ENCODE peak calls at places on chromosomes 2 and 18, in eight cellular contexts. O is prostate gland; J is right lobe of liver; B is CD8-positive, alpha-beta T cell; G is brain microvascular endothelial cell; I is fibroblast of mammary gland; T is A549; Y is uterus. H is an unnamed sample.

GRCh38 chr2:241083091-241083415 is 19.0 kb downstream of the MTERF4 start:
- DNase-seq in O (no peak), J (no peak), B (no peak), G (no peak), I (no peak), T (no peak), Y (peak), H (no peak)

GRCh38 chr2:42895796-42896145 is 103.4 kb upstream of the HAAO start:
- DNase-seq in O (no peak), J (no peak), B (no peak), G (no peak), I (no peak), T (no peak), Y (no peak), H (no peak)

GRCh38 chr2:67169417-67170140 is 227.6 kb upstream of the ETAA1 start:
- DNase-seq in O (no peak), J (no peak), B (no peak), G (peak), I (peak), T (no peak), Y (no peak), H (no peak)

GRCh38 chr2:53268086-53268485 is 499.5 kb upstream of the CHAC2 start:
- DNase-seq in O (no peak), J (no peak), B (no peak), G (no peak), I (no peak), T (no peak), Y (no peak), H (no peak)

GRCh38 chr2:17166506-17166905 is 351.7 kb downstream of the RAD51AP2 start:
- DNase-seq in O (peak), J (no peak), B (no peak), G (peak), I (no peak), T (no peak), Y (no peak), H (peak)

GRCh38 chr2:231521443-231521842 is 8.8 kb downstream of the NMUR1 start:
- DNase-seq in O (no peak), J (no peak), B (no peak), G (no peak), I (no peak), T (no peak), Y (no peak), H (no peak)

GRCh38 chr2:219090900-219091299 is 30.2 kb upstream of the IHH start:
- DNase-seq in O (no peak), J (no peak), B (no peak), G (no peak), I (no peak), T (no peak), Y (no peak), H (no peak)

GRCh38 chr2:22124003-22124402 is 1000.2 kb downstream of the TDRD15 start:
- DNase-seq in O (no peak), J (no peak), B (no peak), G (no peak), I (no peak), T (peak), Y (no peak), H (no peak)

GRCh38 chr2:128980475-128980874 is 661.8 kb upstream of the HS6ST1 start:
- DNase-seq in O (no peak), J (no peak), B (no peak), G (no peak), I (no peak), T (no peak), Y (no peak), H (no peak)

GRCh38 chr18:22214731-22215528 is 45.5 kb downstream of the GATA6 start:
- DNase-seq in O (no peak), J (no peak), B (no peak), G (no peak), I (peak), T (peak), Y (no peak), H (no peak)

GRCh38 chr2:71743995-71744675 is 290.8 kb downstream of the DYSF start:
- DNase-seq in O (no peak), J (no peak), B (no peak), G (no peak), I (peak), T (no peak), Y (no peak), H (no peak)

GRCh38 chr2:237129625-237130263 is 44.1 kb downstream of the COPS8 start:
- DNase-seq in O (no peak), J (no peak), B (no peak), G (no peak), I (no peak), T (no peak), Y (no peak), H (no peak)

GRCh38 chr2:237128845-237129592 is 43.3 kb downstream of the COPS8 start:
- DNase-seq in O (no peak), J (no peak), B (no peak), G (no peak), I (no peak), T (no peak), Y (no peak), H (no peak)

GRCh38 chr2:237125967-237126366 is 40.3 kb downstream of the COPS8 start:
- DNase-seq in O (no peak), J (no peak), B (no peak), G (no peak), I (no peak), T (no peak), Y (no peak), H (no peak)

GRCh38 chr2:237126519-237126918 is 40.8 kb downstream of the COPS8 start:
- DNase-seq in O (no peak), J (no peak), B (no peak), G (no peak), I (no peak), T (no peak), Y (no peak), H (no peak)

GRCh38 chr2:237128026-237128703 is 42.5 kb downstream of the COPS8 start:
- DNase-seq in O (peak), J (no peak), B (no peak), G (peak), I (peak), T (peak), Y (peak), H (peak)
- TF ChIP-seq CTCF in O (no peak), J (no peak), B (no peak), G (peak), I (peak), T (no peak), Y (peak), H (no peak)

GRCh38 chr2:28096421-28096820 is 205.9 kb downstream of the BABAM2 start:
- DNase-seq in O (no peak), J (no peak), B (no peak), G (no peak), I (no peak), T (no peak), Y (no peak), H (no peak)

GRCh38 chr2:28101123-28101522 is 210.6 kb downstream of the BABAM2 start:
- DNase-seq in O (no peak), J (no peak), B (no peak), G (no peak), I (no peak), T (no peak), Y (no peak), H (no peak)

GRCh38 chr2:28102455-28102874 is 211.9 kb downstream of the BABAM2 start:
- DNase-seq in O (no peak), J (no peak), B (no peak), G (peak), I (peak), T (no peak), Y (no peak), H (no peak)

GRCh38 chr2:28103611-28104010 is 213.1 kb downstream of the BABAM2 start:
- DNase-seq in O (no peak), J (no peak), B (no peak), G (no peak), I (no peak), T (no peak), Y (no peak), H (no peak)

GRCh38 chr2:28101892-28102291 is 211.4 kb downstream of the BABAM2 start:
- DNase-seq in O (no peak), J (no peak), B (no peak), G (no peak), I (peak), T (no peak), Y (no peak), H (no peak)
- H3K4me3 ChIP-seq in O (no peak), J (no peak), B (no peak), G (no peak), I (no peak), T (no peak), Y (no peak), H (no peak)

GRCh38 chr18:52341617-52342381 is 1.8 kb downstream of the DCC start:
- DNase-seq in O (no peak), J (no peak), B (no peak), G (no peak), I (no peak), T (peak), Y (no peak), H (no peak)
- TF ChIP-seq CTCF in O (no peak), J (no peak), B (no peak), G (no peak), I (no peak), T (no peak), Y (no peak), H (no peak)

GRCh38 chr2:165219491-165219890 is 15.6 kb upstream of the SCN3A start:
- DNase-seq in O (no peak), J (no peak), B (no peak), G (no peak), I (peak), T (no peak), Y (no peak), H (no peak)
- H3K4me3 ChIP-seq in O (no peak), J (no peak), B (no peak), G (no peak), I (no peak), T (no peak), Y (no peak), H (no peak)

GRCh38 chr2:174985624-174986023 is 19.6 kb downstream of the CHN1 start:
- DNase-seq in O (no peak), J (no peak), B (no peak), G (no peak), I (peak), T (no peak), Y (no peak), H (no peak)
- TF ChIP-seq CTCF in O (peak), J (peak), B (no peak), G (peak), I (peak), T (peak), Y (peak), H (peak)

DNA sequence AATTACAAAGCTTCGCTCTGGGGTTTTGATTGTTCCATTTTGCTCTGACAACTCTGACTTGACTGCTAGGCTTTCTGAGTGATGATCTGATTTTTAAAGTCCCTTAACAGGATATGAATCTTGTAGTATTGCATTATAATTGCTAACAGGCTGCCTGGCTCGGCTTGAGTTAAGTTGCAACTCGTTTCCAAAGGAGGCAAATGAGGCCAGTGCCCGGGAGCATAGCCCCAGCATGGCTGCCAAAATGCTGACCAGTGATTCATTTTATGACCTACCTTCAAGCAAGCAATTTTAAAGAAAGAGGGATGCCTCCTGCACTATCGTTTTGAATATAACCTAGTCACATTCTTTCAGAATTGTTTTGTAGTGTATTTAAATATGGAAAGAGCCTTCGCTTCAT is 135.4 kb downstream of the COL6A3 start:
- DNase-seq in O (no peak), J (no peak), B (no peak), G (no peak), I (peak), T (no peak), Y (peak), H (no peak)
- H3K4me3 ChIP-seq in O (no peak), J (no peak), B (no peak), G (no peak), I (peak), T (no peak), Y (no peak), H (no peak)

GRCh38 chr2:118815314-118815713 is 32.1 kb downstream of the EN1 start:
- DNase-seq in O (no peak), J (no peak), B (no peak), G (no peak), I (no peak), T (no peak), Y (no peak), H (no peak)
- TF ChIP-seq CTCF in O (no peak), J (no peak), B (no peak), G (no peak), I (no peak), T (no peak), Y (no peak), H (no peak)

GRCh38 chr2:37589298-37589697 is 82.1 kb downstream of the CDC42EP3 start:
- DNase-seq in O (no peak), J (no peak), B (no peak), G (no peak), I (peak), T (no peak), Y (no peak), H (no peak)
- H3K4me3 ChIP-seq in O (no peak), J (no peak), B (no peak), G (no peak), I (no peak), T (no peak), Y (no peak), H (no peak)